ENCODE peak calls at places on chromosomes 13 and 19, in seven cellular contexts. Z is H9, M is neuronal stem cell, I is trophoblast cell, Q is H1, U is mesendoderm, W is mesenchymal stem cell. O is an unnamed sample.

GRCh38 chr19:23528376-23528775 is 133.1 kb upstream of the ZNF91 start:
- DNase-seq in Z (no peak), M (no peak), I (no peak), Q (no peak), U (no peak), W (no peak), O (no peak)

GRCh38 chr13:20331419-20331818 is 99.3 kb upstream of the GJB6 start:
- DNase-seq in Z (no peak), M (no peak), I (no peak), Q (no peak), U (no peak), W (no peak), O (no peak)

GRCh38 chr13:50406831-50407230 is 391.6 kb downstream of the KCNRG start:
- DNase-seq in Z (no peak), M (no peak), I (no peak), Q (no peak), U (no peak), W (no peak), O (no peak)

GRCh38 chr13:32407854-32408253 is 20.1 kb downstream of the N4BP2L1 start:
- DNase-seq in Z (no peak), M (no peak), I (no peak), Q (no peak), U (no peak), W (no peak), O (no peak)

GRCh38 chr13:41054919-41055619 is 6.2 kb upstream of the WBP4 start:
- DNase-seq in Z (no peak), M (no peak), I (no peak), Q (no peak), U (peak; percentile 52), W (no peak), O (no peak)

GRCh38 chr13:28329395-28330158 is 165.4 kb downstream of the FLT1 start:
- DNase-seq in Z (no peak), M (no peak), I (peak; percentile 8), Q (no peak), U (no peak), W (peak; percentile 91), O (peak; percentile 97)

GRCh38 chr19:30070198-30070969 is 128.3 kb downstream of the URI1 start:
- DNase-seq in Z (peak; percentile 21), M (peak; percentile 72), I (no peak), Q (no peak), U (no peak), W (no peak), O (no peak)

GRCh38 chr19:17777840-17778620 is 16.9 kb upstream of the B3GNT3 start:
- DNase-seq in Z (peak; percentile 97), M (peak; percentile 54), I (peak; percentile 55), Q (peak; percentile 98), U (peak; percentile 92), W (peak; percentile 56), O (peak; percentile 10)

GRCh38 chr19:33670398-33670797 is 48.6 kb downstream of the CHST8 start:
- DNase-seq in Z (no peak), M (no peak), I (no peak), Q (no peak), U (no peak), W (no peak), O (no peak)

GRCh38 chr19:13841339-13842293 is 35.3 kb upstream of the NANOS3 start:
- DNase-seq in Z (peak; percentile 32), M (no peak), I (peak; percentile 65), Q (no peak), U (no peak), W (peak; percentile 73), O (no peak)

GRCh38 chr13:26376430-26376829 is 122.5 kb downstream of the CDK8 start:
- DNase-seq in Z (no peak), M (no peak), I (no peak), Q (no peak), U (no peak), W (no peak), O (no peak)

GRCh38 chr19:52398091-52398461 is 427 bp downstream of the ZNF528 start:
- DNase-seq in Z (no peak), M (no peak), I (no peak), Q (no peak), U (no peak), W (no peak), O (peak; percentile 1)

GRCh38 chr19:18216789-18217188 is 9.4 kb downstream of the PDE4C start:
- DNase-seq in Z (no peak), M (no peak), I (no peak), Q (no peak), U (no peak), W (no peak), O (no peak)

GRCh38 chr19:12996542-12997094 is 1.3 kb downstream of the NFIX start:
- DNase-seq in Z (peak; percentile 59), M (no peak), I (peak; percentile 10), Q (peak; percentile 81), U (peak; percentile 33), W (no peak), O (peak; percentile 22)

GRCh38 chr19:39196320-39196719 is 444 bp upstream of the NCCRP1 start:
- DNase-seq in Z (no peak), M (peak; percentile 57), I (no peak), Q (peak; percentile 58), U (peak; percentile 39), W (no peak), O (no peak)

GRCh38 chr13:84433024-84433423 is 550.8 kb upstream of the SLITRK1 start:
- DNase-seq in Z (no peak), M (no peak), I (no peak), Q (no peak), U (no peak), W (peak; percentile 39), O (peak; percentile 83)

GRCh38 chr13:23579072-23579885 is 9.1 kb downstream of the TNFRSF19 start:
- DNase-seq in Z (peak; percentile 92), M (peak; percentile 90), I (peak; percentile 53), Q (peak; percentile 98), U (peak; percentile 91), W (peak; percentile 80), O (peak; percentile 87)

GRCh38 chr19:3470500-3471128 is 9.7 kb downstream of the SMIM24 start:
- DNase-seq in Z (no peak), M (no peak), I (no peak), Q (no peak), U (no peak), W (no peak), O (no peak)

GRCh38 chr19:15631817-15632216 is 8.9 kb upstream of the CYP4F3 start:
- DNase-seq in Z (peak; percentile 40), M (no peak), I (peak; percentile 26), Q (no peak), U (peak; percentile 18), W (no peak), O (no peak)

GRCh38 chr13:111521030-111521429 is 200.6 kb downstream of the TEX29 start:
- DNase-seq in Z (peak; percentile 24), M (no peak), I (no peak), Q (no peak), U (no peak), W (no peak), O (no peak)

GRCh38 chr19:55391702-55392615 is 6.2 kb downstream of the RPL28 start:
- DNase-seq in Z (no peak), M (no peak), I (peak; percentile 38), Q (no peak), U (no peak), W (peak; percentile 42), O (peak; percentile 77)

GRCh38 chr19:2327773-2328400 is 499 bp downstream of the LSM7 start:
- DNase-seq in Z (peak; percentile 81), M (peak; percentile 58), I (peak; percentile 59), Q (no peak), U (peak; percentile 90), W (peak; percentile 90), O (peak; percentile 81)

GRCh38 chr13:23470706-23471610 is 37.5 kb upstream of the SACS start:
- DNase-seq in Z (no peak), M (no peak), I (no peak), Q (no peak), U (no peak), W (no peak), O (no peak)

GRCh38 chr13:100306042-100306441 is 217.1 kb downstream of the PCCA start:
- DNase-seq in Z (no peak), M (no peak), I (no peak), Q (no peak), U (no peak), W (no peak), O (no peak)

GRCh38 chr19:38385057-38385803 is 2.6 kb downstream of the GGN start:
- DNase-seq in Z (peak; percentile 51), M (no peak), I (no peak), Q (no peak), U (no peak), W (no peak), O (no peak)

GRCh38 chr13:60019119-60019993 is 144.4 kb downstream of the DIAPH3 start:
- DNase-seq in Z (no peak), M (no peak), I (no peak), Q (no peak), U (no peak), W (peak; percentile 37), O (peak; percentile 40)

GRCh38 chr13:21071894-21072293 is 10.5 kb upstream of the LATS2 start:
- DNase-seq in Z (no peak), M (no peak), I (no peak), Q (no peak), U (no peak), W (no peak), O (no peak)

GRCh38 chr13:110423689-110424302 is 116.7 kb downstream of the COL4A2 start:
- DNase-seq in Z (no peak), M (no peak), I (no peak), Q (no peak), U (no peak), W (no peak), O (no peak)
- H2BK5ac ChIP-seq in Z (no peak overlapping the region), M (no peak overlapping the region), I (no peak overlapping the region), Q (no peak overlapping the region), U (no peak overlapping the region), W (no peak overlapping the region), O (peak overlapping the region; percentile 48)

DNA sequence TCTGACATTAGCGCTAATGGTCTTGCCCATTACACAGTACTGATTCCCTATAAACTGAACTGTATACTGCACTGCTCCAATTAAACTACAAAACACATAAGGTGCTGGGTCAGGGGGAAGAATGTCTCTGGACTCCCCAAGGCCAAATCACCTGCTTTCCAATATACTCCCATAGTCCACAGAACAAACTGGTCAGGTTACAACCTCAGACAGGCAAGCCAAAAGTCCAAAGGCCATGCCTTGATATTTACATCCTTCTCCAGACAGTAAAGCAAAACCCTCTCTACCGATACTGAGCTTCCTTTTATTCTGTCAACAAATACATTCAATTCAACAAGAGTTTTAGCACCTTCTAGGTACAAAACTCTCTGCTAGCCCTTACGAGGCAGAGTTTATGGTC is 8.9 kb downstream of the ZNF541 start:
- DNase-seq in Z (no peak), M (no peak), I (no peak), Q (no peak), U (no peak), W (no peak), O (no peak)
- H2BK5ac ChIP-seq in Z (no peak overlapping the region), M (no peak overlapping the region), I (no peak overlapping the region), Q (no peak overlapping the region), U (no peak overlapping the region), W (no peak overlapping the region), O (no peak overlapping the region)

DNA sequence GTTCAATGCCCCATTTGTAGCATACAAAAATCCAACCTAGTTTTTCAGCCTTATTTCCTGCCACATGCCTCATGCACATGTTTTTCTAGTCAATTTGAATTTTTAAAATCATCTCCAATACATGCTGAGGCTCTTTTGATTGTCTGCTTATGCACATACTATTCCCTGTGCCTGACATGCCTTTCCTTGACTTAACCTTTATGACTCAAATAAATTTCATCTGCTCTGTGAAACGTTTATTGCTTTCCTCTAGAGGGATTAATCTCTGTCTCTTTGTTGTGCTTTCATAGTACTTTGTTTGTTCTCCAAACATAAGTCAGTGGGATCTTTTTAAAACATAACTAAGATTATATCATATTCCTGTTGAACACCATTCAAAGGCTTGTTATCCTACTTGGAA is 346.7 kb downstream of the FGF14 start:
- DNase-seq in Z (no peak), M (no peak), I (no peak), Q (no peak), U (no peak), W (no peak), O (no peak)
- H2BK5ac ChIP-seq in Z (no peak overlapping the region), M (no peak overlapping the region), I (no peak overlapping the region), Q (no peak overlapping the region), U (no peak overlapping the region), W (no peak overlapping the region), O (no peak overlapping the region)

GRCh38 chr19:35383536-35383935 is 12.7 kb downstream of the GPR42 start:
- DNase-seq in Z (no peak), M (no peak), I (peak; percentile 41), Q (no peak), U (no peak), W (no peak), O (no peak)
- H2BK5ac ChIP-seq in Z (no peak overlapping the region), M (no peak overlapping the region), I (no peak overlapping the region), Q (no peak overlapping the region), U (no peak overlapping the region), W (no peak overlapping the region), O (no peak overlapping the region)